ENCODE peak calls at places on chromosomes 3 and 15, in nine cellular contexts. One of them, this sample, is unnamed.

GRCh38 chr3:176867681-176868663 is 329.3 kb downstream of the TBL1XR1 start:
- DNase-seq in neural progenitor cell: no peak
- DNase-seq in breast epithelium: peak
- DNase-seq in adrenal gland: no peak
- DNase-seq in progenitor cell of endocrine pancreas: no peak
- DNase-seq in left ventricle myocardium inferior: no peak
- DNase-seq in mesothelial cell of epicardium: no peak
- DNase-seq in bronchial epithelial cell: peak
- DNase-seq in glutamatergic neuron: no peak
- DNase-seq in this sample: no peak

GRCh38 chr3:46700772-46701171 is 420 bp upstream of the TMIE start:
- DNase-seq in left ventricle myocardium inferior: peak
- DNase-seq in bronchial epithelial cell: no peak
- DNase-seq in mesothelial cell of epicardium: no peak
- DNase-seq in progenitor cell of endocrine pancreas: no peak
- DNase-seq in breast epithelium: no peak
- DNase-seq in glutamatergic neuron: no peak
- DNase-seq in adrenal gland: peak
- DNase-seq in neural progenitor cell: peak
- DNase-seq in this sample: no peak

GRCh38 chr15:81400640-81401236 is 26.7 kb upstream of the TMC3 start:
- DNase-seq in left ventricle myocardium inferior: no peak
- DNase-seq in glutamatergic neuron: no peak
- DNase-seq in progenitor cell of endocrine pancreas: no peak
- DNase-seq in neural progenitor cell: peak
- DNase-seq in adrenal gland: no peak
- DNase-seq in bronchial epithelial cell: peak
- DNase-seq in breast epithelium: no peak
- DNase-seq in mesothelial cell of epicardium: no peak
- DNase-seq in this sample: no peak

GRCh38 chr3:27352047-27352446 is 17.1 kb downstream of the NEK10 start:
- DNase-seq in left ventricle myocardium inferior: no peak
- DNase-seq in adrenal gland: no peak
- DNase-seq in progenitor cell of endocrine pancreas: no peak
- DNase-seq in breast epithelium: no peak
- DNase-seq in bronchial epithelial cell: no peak
- DNase-seq in mesothelial cell of epicardium: no peak
- DNase-seq in neural progenitor cell: no peak
- DNase-seq in glutamatergic neuron: no peak
- DNase-seq in this sample: no peak

GRCh38 chr3:56926513-56927282 is 124.9 kb upstream of the ARHGEF3 start:
- DNase-seq in left ventricle myocardium inferior: no peak
- DNase-seq in mesothelial cell of epicardium: no peak
- DNase-seq in neural progenitor cell: no peak
- DNase-seq in bronchial epithelial cell: peak
- DNase-seq in progenitor cell of endocrine pancreas: no peak
- DNase-seq in glutamatergic neuron: no peak
- DNase-seq in adrenal gland: no peak
- DNase-seq in breast epithelium: no peak
- DNase-seq in this sample: no peak

GRCh38 chr3:34843479-34843870 is 795.9 kb upstream of the ARPP21 start:
- DNase-seq in glutamatergic neuron: no peak
- DNase-seq in progenitor cell of endocrine pancreas: no peak
- DNase-seq in bronchial epithelial cell: no peak
- DNase-seq in neural progenitor cell: peak
- DNase-seq in left ventricle myocardium inferior: no peak
- DNase-seq in adrenal gland: no peak
- DNase-seq in mesothelial cell of epicardium: no peak
- DNase-seq in breast epithelium: no peak
- DNase-seq in this sample: no peak

GRCh38 chr15:62847900-62848489 is 194.6 kb upstream of the TPM1 start:
- DNase-seq in left ventricle myocardium inferior: peak
- DNase-seq in adrenal gland: peak
- DNase-seq in glutamatergic neuron: peak
- DNase-seq in breast epithelium: no peak
- DNase-seq in mesothelial cell of epicardium: no peak
- DNase-seq in bronchial epithelial cell: peak
- DNase-seq in neural progenitor cell: peak
- DNase-seq in progenitor cell of endocrine pancreas: peak
- DNase-seq in this sample: no peak

GRCh38 chr3:67870477-67870876 is 216.1 kb upstream of the SUCLG2 start:
- DNase-seq in mesothelial cell of epicardium: no peak
- DNase-seq in neural progenitor cell: no peak
- DNase-seq in bronchial epithelial cell: no peak
- DNase-seq in left ventricle myocardium inferior: no peak
- DNase-seq in adrenal gland: no peak
- DNase-seq in glutamatergic neuron: no peak
- DNase-seq in progenitor cell of endocrine pancreas: no peak
- DNase-seq in breast epithelium: no peak
- DNase-seq in this sample: no peak

GRCh38 chr3:138202945-138203701 is 16.0 kb downstream of the ARMC8 start:
- DNase-seq in bronchial epithelial cell: no peak
- DNase-seq in adrenal gland: no peak
- DNase-seq in breast epithelium: no peak
- DNase-seq in left ventricle myocardium inferior: no peak
- DNase-seq in progenitor cell of endocrine pancreas: no peak
- DNase-seq in neural progenitor cell: no peak
- DNase-seq in glutamatergic neuron: no peak
- DNase-seq in mesothelial cell of epicardium: no peak
- DNase-seq in this sample: no peak

GRCh38 chr3:183513046-183513706 is 42.3 kb downstream of the KLHL6 start:
- DNase-seq in bronchial epithelial cell: no peak
- DNase-seq in left ventricle myocardium inferior: no peak
- DNase-seq in glutamatergic neuron: no peak
- DNase-seq in breast epithelium: no peak
- DNase-seq in adrenal gland: no peak
- DNase-seq in mesothelial cell of epicardium: no peak
- DNase-seq in neural progenitor cell: no peak
- DNase-seq in progenitor cell of endocrine pancreas: no peak
- DNase-seq in this sample: no peak

GRCh38 chr15:52652984-52653383 is 26.2 kb downstream of the ATOSA start:
- DNase-seq in adrenal gland: no peak
- DNase-seq in progenitor cell of endocrine pancreas: no peak
- DNase-seq in breast epithelium: no peak
- DNase-seq in mesothelial cell of epicardium: no peak
- DNase-seq in neural progenitor cell: no peak
- DNase-seq in left ventricle myocardium inferior: no peak
- DNase-seq in bronchial epithelial cell: peak
- DNase-seq in glutamatergic neuron: no peak
- DNase-seq in this sample: no peak

DNA sequence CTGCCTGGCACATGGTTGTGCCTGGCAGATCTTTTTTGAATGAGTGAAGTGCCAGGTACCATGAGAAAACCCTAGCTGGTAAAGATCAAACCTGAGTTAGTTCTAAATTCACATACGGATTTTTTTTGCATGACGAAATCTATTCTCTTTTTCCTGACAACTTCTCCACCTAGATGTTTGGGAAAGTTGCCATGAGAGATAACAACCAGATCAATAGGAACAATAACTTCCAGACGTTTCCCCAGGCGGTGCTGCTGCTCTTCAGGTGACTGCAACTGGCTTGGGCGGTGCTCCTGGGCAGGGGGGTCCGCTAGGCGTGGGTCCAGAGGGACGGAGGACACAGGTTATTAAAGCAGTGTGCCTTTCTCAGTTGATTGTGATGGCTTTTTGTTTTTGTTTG is 71.8 kb downstream of the CHDH start:
- DNase-seq in neural progenitor cell: no peak
- DNase-seq in left ventricle myocardium inferior: no peak
- DNase-seq in mesothelial cell of epicardium: no peak
- DNase-seq in glutamatergic neuron: no peak
- DNase-seq in progenitor cell of endocrine pancreas: no peak
- DNase-seq in breast epithelium: no peak
- DNase-seq in adrenal gland: no peak
- DNase-seq in bronchial epithelial cell: no peak
- DNase-seq in this sample: no peak
- TF ChIP-seq CTCF in neural progenitor cell: no peak
- TF ChIP-seq CTCF in left ventricle myocardium inferior: no peak
- TF ChIP-seq CTCF in mesothelial cell of epicardium: no peak
- TF ChIP-seq CTCF in glutamatergic neuron: no peak
- TF ChIP-seq CTCF in progenitor cell of endocrine pancreas: no peak
- TF ChIP-seq CTCF in breast epithelium: no peak
- TF ChIP-seq CTCF in adrenal gland: no peak
- TF ChIP-seq CTCF in bronchial epithelial cell: no peak
- TF ChIP-seq CTCF in this sample: no peak

GRCh38 chr3:141050576-141050912 is 603 bp upstream of the SPSB4 start:
- DNase-seq in breast epithelium: no peak
- DNase-seq in mesothelial cell of epicardium: no peak
- DNase-seq in progenitor cell of endocrine pancreas: no peak
- DNase-seq in neural progenitor cell: peak
- DNase-seq in left ventricle myocardium inferior: no peak
- DNase-seq in glutamatergic neuron: no peak
- DNase-seq in bronchial epithelial cell: no peak
- DNase-seq in adrenal gland: no peak
- DNase-seq in this sample: no peak

GRCh38 chr3:141051641-141052569 is 758 bp downstream of the SPSB4 start:
- DNase-seq in adrenal gland: no peak
- DNase-seq in progenitor cell of endocrine pancreas: peak
- DNase-seq in breast epithelium: no peak
- DNase-seq in left ventricle myocardium inferior: peak
- DNase-seq in mesothelial cell of epicardium: no peak
- DNase-seq in glutamatergic neuron: peak
- DNase-seq in bronchial epithelial cell: peak
- DNase-seq in neural progenitor cell: peak
- DNase-seq in this sample: no peak

GRCh38 chr3:141052570-141053069 is 1.5 kb downstream of the SPSB4 start:
- DNase-seq in breast epithelium: no peak
- DNase-seq in neural progenitor cell: peak
- DNase-seq in adrenal gland: no peak
- DNase-seq in glutamatergic neuron: peak
- DNase-seq in bronchial epithelial cell: no peak
- DNase-seq in left ventricle myocardium inferior: peak
- DNase-seq in progenitor cell of endocrine pancreas: no peak
- DNase-seq in mesothelial cell of epicardium: no peak
- DNase-seq in this sample: no peak

GRCh38 chr3:141049681-141050080 is 1.5 kb upstream of the SPSB4 start:
- DNase-seq in left ventricle myocardium inferior: no peak
- DNase-seq in bronchial epithelial cell: no peak
- DNase-seq in neural progenitor cell: peak
- DNase-seq in mesothelial cell of epicardium: no peak
- DNase-seq in breast epithelium: no peak
- DNase-seq in glutamatergic neuron: no peak
- DNase-seq in adrenal gland: no peak
- DNase-seq in progenitor cell of endocrine pancreas: no peak
- DNase-seq in this sample: no peak

DNA sequence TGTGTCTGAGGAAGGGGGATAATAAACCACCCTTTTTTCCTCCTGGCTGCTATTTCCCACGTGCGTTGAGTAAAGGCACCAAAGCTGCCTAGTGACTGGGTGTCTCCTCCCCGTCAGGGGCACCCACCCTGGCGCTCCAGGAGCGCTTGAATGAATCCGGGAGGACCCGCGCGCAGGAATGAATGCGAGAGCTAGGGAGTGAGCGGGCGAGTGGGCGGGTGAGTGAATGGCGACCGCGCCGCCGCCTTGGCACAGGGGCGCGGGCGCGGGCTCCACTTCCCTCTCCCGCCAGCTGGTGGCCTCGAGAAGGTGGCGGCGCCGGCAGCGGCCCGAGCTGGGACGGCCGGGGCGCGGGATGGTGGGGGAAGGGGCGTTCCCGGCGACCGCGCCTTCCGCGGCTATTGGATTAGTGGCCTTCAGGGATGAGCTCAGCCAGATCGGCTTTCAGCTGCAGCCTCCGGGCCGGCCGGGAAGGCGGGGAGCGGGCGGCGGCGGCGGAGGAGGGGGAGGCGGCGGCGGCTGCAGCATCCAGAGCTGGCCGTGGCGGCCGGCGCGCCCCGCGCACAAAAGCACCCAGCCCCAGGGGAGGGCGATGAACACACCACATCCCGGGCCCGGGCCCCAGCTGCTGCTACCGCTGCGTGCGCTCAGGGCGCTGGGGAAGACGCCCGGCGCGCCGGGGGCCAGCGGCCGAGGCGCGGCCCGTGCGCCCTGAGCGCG is at the start of gene SPSB4:
- DNase-seq in left ventricle myocardium inferior: peak
- DNase-seq in progenitor cell of endocrine pancreas: peak
- DNase-seq in glutamatergic neuron: peak
- DNase-seq in breast epithelium: no peak
- DNase-seq in neural progenitor cell: peak
- DNase-seq in bronchial epithelial cell: peak
- DNase-seq in mesothelial cell of epicardium: peak
- DNase-seq in adrenal gland: peak
- DNase-seq in this sample: peak
- TF ChIP-seq CTCF in left ventricle myocardium inferior: peak
- TF ChIP-seq CTCF in progenitor cell of endocrine pancreas: peak
- TF ChIP-seq CTCF in glutamatergic neuron: peak
- TF ChIP-seq CTCF in breast epithelium: no peak
- TF ChIP-seq CTCF in neural progenitor cell: peak
- TF ChIP-seq CTCF in bronchial epithelial cell: peak
- TF ChIP-seq CTCF in mesothelial cell of epicardium: peak
- TF ChIP-seq CTCF in adrenal gland: peak
- TF ChIP-seq CTCF in this sample: peak

DNA sequence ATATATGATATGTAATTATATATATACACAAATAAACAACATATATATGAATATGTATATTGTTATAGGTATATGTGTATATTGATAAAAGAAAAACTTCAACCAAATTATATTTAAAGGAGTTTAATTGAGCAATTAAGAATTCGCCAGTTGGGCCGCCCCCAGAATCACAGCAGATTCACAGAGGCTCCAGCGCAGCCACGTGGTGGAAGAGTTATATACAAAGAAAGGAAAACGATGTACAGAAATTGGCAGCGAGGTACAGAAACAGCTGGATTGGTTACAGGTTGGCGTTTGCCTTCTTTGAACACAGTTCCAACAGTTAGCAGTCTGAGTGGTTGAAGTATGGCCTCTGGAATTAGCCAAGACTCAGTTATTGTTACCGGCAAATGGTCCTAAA is 137.3 kb upstream of the SLC24A5 start:
- DNase-seq in mesothelial cell of epicardium: no peak
- DNase-seq in adrenal gland: no peak
- DNase-seq in neural progenitor cell: peak
- DNase-seq in left ventricle myocardium inferior: no peak
- DNase-seq in progenitor cell of endocrine pancreas: no peak
- DNase-seq in glutamatergic neuron: no peak
- DNase-seq in breast epithelium: no peak
- DNase-seq in bronchial epithelial cell: no peak
- DNase-seq in this sample: no peak
- TF ChIP-seq CTCF in mesothelial cell of epicardium: no peak
- TF ChIP-seq CTCF in adrenal gland: no peak
- TF ChIP-seq CTCF in neural progenitor cell: peak
- TF ChIP-seq CTCF in left ventricle myocardium inferior: no peak
- TF ChIP-seq CTCF in progenitor cell of endocrine pancreas: no peak
- TF ChIP-seq CTCF in glutamatergic neuron: no peak
- TF ChIP-seq CTCF in breast epithelium: no peak
- TF ChIP-seq CTCF in bronchial epithelial cell: no peak
- TF ChIP-seq CTCF in this sample: no peak

DNA sequence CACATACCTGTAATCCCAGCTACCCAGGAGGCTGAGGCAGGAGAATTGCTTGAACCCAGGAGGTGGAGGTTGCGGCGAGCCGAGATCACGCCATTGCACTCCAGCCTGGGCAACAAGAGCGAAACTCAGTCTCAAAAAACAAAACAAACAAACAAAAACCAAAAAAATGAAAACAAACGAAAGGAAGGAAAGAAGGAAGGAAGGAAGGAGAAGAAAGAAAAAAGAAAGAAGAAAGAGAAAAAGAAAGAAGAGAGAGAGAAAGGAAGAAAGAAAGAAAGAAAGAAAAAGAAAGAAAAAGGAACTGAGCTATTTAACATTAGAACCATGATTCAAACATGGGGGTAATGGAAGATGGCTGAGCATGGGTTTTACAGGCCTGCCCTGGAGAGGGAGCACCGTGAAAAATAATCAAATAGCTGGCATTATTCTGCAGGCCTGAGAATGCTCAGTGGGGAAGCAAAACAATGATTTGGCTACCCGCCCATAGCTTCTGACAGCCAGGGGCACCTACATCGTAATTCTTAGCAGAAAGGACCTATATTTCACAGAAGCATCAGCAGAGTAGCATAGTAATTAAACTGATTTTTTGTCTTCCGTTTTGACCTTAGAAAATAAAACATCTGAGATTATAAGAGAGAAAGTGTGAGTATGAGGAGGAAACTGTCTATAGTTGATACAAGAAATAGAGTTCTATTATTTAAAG is 37.7 kb downstream of the BFSP2 start:
- DNase-seq in mesothelial cell of epicardium: no peak
- DNase-seq in bronchial epithelial cell: no peak
- DNase-seq in neural progenitor cell: no peak
- DNase-seq in glutamatergic neuron: no peak
- DNase-seq in breast epithelium: no peak
- DNase-seq in left ventricle myocardium inferior: no peak
- DNase-seq in progenitor cell of endocrine pancreas: no peak
- DNase-seq in adrenal gland: no peak
- DNase-seq in this sample: no peak
- TF ChIP-seq CTCF in mesothelial cell of epicardium: no peak
- TF ChIP-seq CTCF in bronchial epithelial cell: no peak
- TF ChIP-seq CTCF in neural progenitor cell: no peak
- TF ChIP-seq CTCF in glutamatergic neuron: no peak
- TF ChIP-seq CTCF in breast epithelium: no peak
- TF ChIP-seq CTCF in left ventricle myocardium inferior: peak
- TF ChIP-seq CTCF in progenitor cell of endocrine pancreas: no peak
- TF ChIP-seq CTCF in adrenal gland: no peak
- TF ChIP-seq CTCF in this sample: no peak